ENCODE peak calls at places on chromosomes 1 and 21, in seven cellular contexts. One of them, this sample, is unnamed.

GRCh38 chr1:15616704-15617172 is 520 bp upstream of the DDI2 start:
- DNase-seq in Caco-2: no peak
- DNase-seq in RWPE1: no peak
- DNase-seq in adrenal gland: no peak
- DNase-seq in A549: no peak
- DNase-seq in BE2C: no peak
- DNase-seq in GM13976: peak
- DNase-seq in this sample: peak

GRCh38 chr1:31182352-31182751 is 57.3 kb downstream of the NKAIN1 start:
- DNase-seq in Caco-2: peak
- DNase-seq in RWPE1: peak
- DNase-seq in adrenal gland: peak
- DNase-seq in A549: peak
- DNase-seq in BE2C: peak
- DNase-seq in GM13976: peak
- DNase-seq in this sample: peak

GRCh38 chr1:156689960-156690672 is 12.9 kb upstream of the NES start:
- DNase-seq in Caco-2: no peak
- DNase-seq in RWPE1: no peak
- DNase-seq in adrenal gland: no peak
- DNase-seq in A549: no peak
- DNase-seq in BE2C: peak
- DNase-seq in GM13976: no peak
- DNase-seq in this sample: peak

GRCh38 chr1:18819986-18820790 is 39.3 kb downstream of the TAS1R2 start:
- DNase-seq in Caco-2: no peak
- DNase-seq in RWPE1: no peak
- DNase-seq in adrenal gland: no peak
- DNase-seq in A549: no peak
- DNase-seq in BE2C: no peak
- DNase-seq in GM13976: no peak
- DNase-seq in this sample: no peak

GRCh38 chr21:15754640-15755039 is 24.9 kb downstream of the USP25 start:
- DNase-seq in Caco-2: no peak
- DNase-seq in RWPE1: no peak
- DNase-seq in adrenal gland: no peak
- DNase-seq in A549: peak
- DNase-seq in BE2C: no peak
- DNase-seq in GM13976: no peak
- DNase-seq in this sample: no peak

GRCh38 chr21:43207043-43207315 is 38.2 kb downstream of the CRYAA start:
- DNase-seq in Caco-2: no peak
- DNase-seq in RWPE1: no peak
- DNase-seq in adrenal gland: no peak
- DNase-seq in A549: no peak
- DNase-seq in BE2C: no peak
- DNase-seq in GM13976: no peak
- DNase-seq in this sample: no peak

GRCh38 chr1:205637854-205638468 is 6.2 kb upstream of the ELK4 start:
- DNase-seq in Caco-2: no peak
- DNase-seq in RWPE1: no peak
- DNase-seq in adrenal gland: no peak
- DNase-seq in A549: no peak
- DNase-seq in BE2C: no peak
- DNase-seq in GM13976: no peak
- DNase-seq in this sample: no peak

GRCh38 chr1:28507247-28507645 is 1.4 kb downstream of the RCC1 start:
- DNase-seq in Caco-2: no peak
- DNase-seq in RWPE1: no peak
- DNase-seq in adrenal gland: no peak
- DNase-seq in A549: no peak
- DNase-seq in BE2C: no peak
- DNase-seq in GM13976: no peak
- DNase-seq in this sample: no peak

GRCh38 chr1:246602194-246602593 is 35.9 kb downstream of the CNST start:
- DNase-seq in Caco-2: no peak
- DNase-seq in RWPE1: no peak
- DNase-seq in adrenal gland: no peak
- DNase-seq in A549: no peak
- DNase-seq in BE2C: peak
- DNase-seq in GM13976: no peak
- DNase-seq in this sample: no peak

GRCh38 chr1:61864501-61864900 is 122.2 kb downstream of the PATJ start:
- DNase-seq in Caco-2: no peak
- DNase-seq in RWPE1: no peak
- DNase-seq in adrenal gland: no peak
- DNase-seq in A549: no peak
- DNase-seq in BE2C: no peak
- DNase-seq in GM13976: no peak
- DNase-seq in this sample: no peak

GRCh38 chr1:7975212-7975865 is 13.8 kb downstream of the PARK7 start:
- DNase-seq in Caco-2: peak
- DNase-seq in RWPE1: peak
- DNase-seq in adrenal gland: peak
- DNase-seq in A549: peak
- DNase-seq in BE2C: peak
- DNase-seq in GM13976: peak
- DNase-seq in this sample: peak

GRCh38 chr1:204410764-204411450 is 710 bp downstream of the PPP1R15B start:
- DNase-seq in Caco-2: peak
- DNase-seq in RWPE1: peak
- DNase-seq in adrenal gland: peak
- DNase-seq in A549: no peak
- DNase-seq in BE2C: peak
- DNase-seq in GM13976: no peak
- DNase-seq in this sample: peak

GRCh38 chr1:12031039-12031980 is 12.0 kb downstream of the MIIP start:
- DNase-seq in Caco-2: peak
- DNase-seq in RWPE1: peak
- DNase-seq in adrenal gland: no peak
- DNase-seq in A549: peak
- DNase-seq in BE2C: peak
- DNase-seq in GM13976: peak
- DNase-seq in this sample: peak

GRCh38 chr1:219973221-219973620 is 44.9 kb upstream of the SLC30A10 start:
- DNase-seq in Caco-2: no peak
- DNase-seq in RWPE1: no peak
- DNase-seq in adrenal gland: no peak
- DNase-seq in A549: no peak
- DNase-seq in BE2C: no peak
- DNase-seq in GM13976: no peak
- DNase-seq in this sample: no peak

GRCh38 chr1:228340686-228341449 is 65.8 kb downstream of the TRIM11 start:
- DNase-seq in Caco-2: peak
- DNase-seq in RWPE1: no peak
- DNase-seq in adrenal gland: peak
- DNase-seq in A549: no peak
- DNase-seq in BE2C: peak
- DNase-seq in GM13976: no peak
- DNase-seq in this sample: peak

GRCh38 chr1:232529747-232530146 is 100.2 kb downstream of the SIPA1L2 start:
- DNase-seq in Caco-2: peak
- DNase-seq in RWPE1: peak
- DNase-seq in adrenal gland: no peak
- DNase-seq in A549: no peak
- DNase-seq in BE2C: no peak
- DNase-seq in GM13976: no peak
- DNase-seq in this sample: no peak

GRCh38 chr1:152109998-152110294 is 5.3 kb downstream of the TCHH start:
- DNase-seq in Caco-2: no peak
- DNase-seq in RWPE1: no peak
- DNase-seq in adrenal gland: no peak
- DNase-seq in A549: peak
- DNase-seq in BE2C: no peak
- DNase-seq in GM13976: no peak
- DNase-seq in this sample: no peak

GRCh38 chr1:223731076-223731770 is 18.9 kb downstream of the CAPN2 start:
- DNase-seq in Caco-2: no peak
- DNase-seq in RWPE1: no peak
- DNase-seq in adrenal gland: peak
- DNase-seq in A549: no peak
- DNase-seq in BE2C: peak
- DNase-seq in GM13976: no peak
- DNase-seq in this sample: no peak

GRCh38 chr1:177770096-177770495 is 199.8 kb downstream of the SEC16B start:
- DNase-seq in Caco-2: no peak
- DNase-seq in RWPE1: no peak
- DNase-seq in adrenal gland: no peak
- DNase-seq in A549: no peak
- DNase-seq in BE2C: no peak
- DNase-seq in GM13976: no peak
- DNase-seq in this sample: no peak

GRCh38 chr1:155858805-155859233 is 548 bp upstream of the SYT11 start:
- DNase-seq in Caco-2: no peak
- DNase-seq in RWPE1: peak
- DNase-seq in adrenal gland: no peak
- DNase-seq in A549: no peak
- DNase-seq in BE2C: no peak
- DNase-seq in GM13976: no peak
- DNase-seq in this sample: no peak

GRCh38 chr1:242651817-242652216 is 127.3 kb upstream of the PLD5 start:
- DNase-seq in Caco-2: peak
- DNase-seq in RWPE1: no peak
- DNase-seq in adrenal gland: no peak
- DNase-seq in A549: peak
- DNase-seq in BE2C: peak
- DNase-seq in GM13976: no peak
- DNase-seq in this sample: peak
- TF ChIP-seq CTCF in Caco-2: no peak
- TF ChIP-seq CTCF in RWPE1: no peak
- TF ChIP-seq CTCF in adrenal gland: no peak
- TF ChIP-seq CTCF in A549: peak
- TF ChIP-seq CTCF in BE2C: peak
- TF ChIP-seq CTCF in GM13976: no peak
- TF ChIP-seq CTCF in this sample: peak

GRCh38 chr1:91559838-91560514 is 59.3 kb downstream of the CDC7 start:
- DNase-seq in Caco-2: no peak
- DNase-seq in RWPE1: no peak
- DNase-seq in adrenal gland: no peak
- DNase-seq in A549: no peak
- DNase-seq in BE2C: no peak
- DNase-seq in GM13976: no peak
- DNase-seq in this sample: no peak
- TF ChIP-seq CTCF in Caco-2: no peak
- TF ChIP-seq CTCF in RWPE1: no peak
- TF ChIP-seq CTCF in adrenal gland: no peak
- TF ChIP-seq CTCF in A549: no peak
- TF ChIP-seq CTCF in BE2C: no peak
- TF ChIP-seq CTCF in GM13976: no peak
- TF ChIP-seq CTCF in this sample: no peak

DNA sequence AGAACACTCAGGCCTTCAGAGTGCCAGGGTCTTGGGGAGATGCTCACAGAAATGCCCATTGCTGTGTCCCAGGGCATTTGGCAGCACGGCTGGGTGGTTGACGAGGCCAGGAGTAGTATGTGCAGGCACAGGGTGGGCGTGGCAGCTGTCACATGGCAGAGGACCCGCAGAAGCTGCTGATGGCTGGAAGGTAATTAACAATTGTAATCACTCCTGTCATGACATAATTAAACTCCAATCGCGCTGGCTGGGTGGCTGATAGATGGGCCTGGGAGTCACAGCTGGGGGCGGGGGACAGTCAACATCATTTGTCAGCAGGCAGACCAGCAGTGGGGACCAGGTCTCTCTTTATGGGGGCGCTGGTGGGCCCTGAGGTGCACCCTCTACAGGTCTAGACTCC is 40.6 kb upstream of the ACOT11 start:
- DNase-seq in Caco-2: no peak
- DNase-seq in RWPE1: no peak
- DNase-seq in adrenal gland: no peak
- DNase-seq in A549: no peak
- DNase-seq in BE2C: no peak
- DNase-seq in GM13976: no peak
- DNase-seq in this sample: no peak
- TF ChIP-seq CTCF in Caco-2: no peak
- TF ChIP-seq CTCF in RWPE1: no peak
- TF ChIP-seq CTCF in adrenal gland: no peak
- TF ChIP-seq CTCF in A549: no peak
- TF ChIP-seq CTCF in BE2C: no peak
- TF ChIP-seq CTCF in GM13976: no peak
- TF ChIP-seq CTCF in this sample: no peak

DNA sequence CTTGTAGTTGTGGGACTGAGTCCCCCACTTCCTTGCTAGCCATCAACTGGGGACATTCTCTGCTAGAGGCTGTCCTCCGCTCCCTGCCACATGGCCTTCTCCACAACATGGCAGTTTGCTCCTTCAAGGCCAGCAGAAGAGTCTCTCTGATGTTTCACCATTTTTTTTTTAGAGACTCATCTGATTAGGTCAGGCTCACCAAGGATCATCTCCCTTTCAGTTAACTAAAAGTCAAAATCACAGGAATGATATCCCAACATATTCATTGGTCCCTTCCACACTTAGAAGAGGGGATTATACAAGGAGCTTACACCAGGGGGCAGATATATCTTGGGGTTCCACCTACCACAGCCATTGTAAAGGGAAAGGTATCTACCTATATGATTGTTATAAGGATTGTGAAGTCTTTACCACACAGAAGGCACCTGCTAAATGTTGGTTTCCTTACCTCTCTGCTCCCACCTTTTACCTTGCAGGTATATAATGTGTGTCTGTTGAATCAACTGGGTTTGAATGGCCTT is 23.3 kb downstream of the RIMKLA start:
- DNase-seq in Caco-2: no peak
- DNase-seq in RWPE1: no peak
- DNase-seq in adrenal gland: no peak
- DNase-seq in A549: no peak
- DNase-seq in BE2C: no peak
- DNase-seq in GM13976: no peak
- DNase-seq in this sample: no peak
- TF ChIP-seq CTCF in Caco-2: no peak
- TF ChIP-seq CTCF in RWPE1: no peak
- TF ChIP-seq CTCF in adrenal gland: no peak
- TF ChIP-seq CTCF in A549: no peak
- TF ChIP-seq CTCF in BE2C: no peak
- TF ChIP-seq CTCF in GM13976: no peak
- TF ChIP-seq CTCF in this sample: no peak

DNA sequence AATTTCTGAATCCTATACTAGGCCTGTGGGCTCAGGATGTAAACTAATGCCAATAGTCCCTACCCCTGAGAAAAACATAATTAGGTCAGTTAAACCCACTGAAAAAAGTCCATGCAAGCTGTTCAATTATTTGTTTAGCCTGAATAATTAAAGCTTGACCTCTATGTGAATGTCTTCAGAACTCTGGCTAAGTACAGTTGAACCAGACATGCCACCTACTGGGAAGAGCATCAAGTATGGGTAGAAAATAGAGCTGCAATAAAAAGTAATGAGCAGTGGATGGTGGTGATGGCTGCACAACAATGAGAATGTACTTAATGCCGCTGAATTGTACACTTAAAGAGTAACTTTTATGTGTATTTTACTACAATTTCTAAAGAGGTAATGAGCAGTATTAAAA is 23.6 kb upstream of the SLC19A2 start:
- DNase-seq in Caco-2: no peak
- DNase-seq in RWPE1: no peak
- DNase-seq in adrenal gland: no peak
- DNase-seq in A549: peak
- DNase-seq in BE2C: no peak
- DNase-seq in GM13976: no peak
- DNase-seq in this sample: no peak
- TF ChIP-seq CTCF in Caco-2: no peak
- TF ChIP-seq CTCF in RWPE1: no peak
- TF ChIP-seq CTCF in adrenal gland: no peak
- TF ChIP-seq CTCF in A549: no peak
- TF ChIP-seq CTCF in BE2C: peak
- TF ChIP-seq CTCF in GM13976: no peak
- TF ChIP-seq CTCF in this sample: no peak

GRCh38 chr1:60126733-60127132 is 53.2 kb upstream of the C1orf87 start:
- DNase-seq in Caco-2: no peak
- DNase-seq in RWPE1: no peak
- DNase-seq in adrenal gland: no peak
- DNase-seq in A549: peak
- DNase-seq in BE2C: no peak
- DNase-seq in GM13976: no peak
- DNase-seq in this sample: no peak
- TF ChIP-seq CTCF in Caco-2: no peak
- TF ChIP-seq CTCF in RWPE1: no peak
- TF ChIP-seq CTCF in adrenal gland: no peak
- TF ChIP-seq CTCF in A549: no peak
- TF ChIP-seq CTCF in BE2C: peak
- TF ChIP-seq CTCF in GM13976: no peak
- TF ChIP-seq CTCF in this sample: no peak

This sample was measured in nephron progenitor cell.